ENCODE peak calls at places on chromosomes 12 and 14, in eight cellular contexts. V, H, S, J, X, P, E and C are unnamed samples.

GRCh38 chr14:63632932-63633514 is 8.6 kb downstream of the WDR89 start:
- DNase-seq in V (peak), H (no peak), S (peak), J (no peak), X (no peak), P (no peak), E (no peak), C (peak)

GRCh38 chr12:108523365-108523764 is 8.3 kb downstream of the FICD start:
- DNase-seq in V (no peak), H (no peak), S (no peak), J (no peak), X (no peak), P (no peak), E (no peak), C (no peak)

GRCh38 chr12:52870361-52871290 is 21.8 kb upstream of the KRT78 start:
- DNase-seq in V (peak), H (no peak), S (peak), J (peak), X (peak), P (peak), E (peak), C (peak)

GRCh38 chr14:103607039-103607668 is 21.9 kb upstream of the KLC1 start:
- DNase-seq in V (peak), H (peak), S (peak), J (peak), X (peak), P (peak), E (peak), C (peak)

GRCh38 chr14:98408024-98408555 is 863.9 kb downstream of the BCL11B start:
- DNase-seq in V (no peak), H (no peak), S (no peak), J (no peak), X (no peak), P (no peak), E (no peak), C (no peak)

GRCh38 chr14:51744372-51745150 is 92.9 kb downstream of the FRMD6 start:
- DNase-seq in V (no peak), H (no peak), S (no peak), J (no peak), X (no peak), P (no peak), E (no peak), C (no peak)

GRCh38 chr14:69335421-69335820 is 62.7 kb downstream of the ERH start:
- DNase-seq in V (no peak), H (peak), S (no peak), J (no peak), X (no peak), P (no peak), E (no peak), C (no peak)

GRCh38 chr14:75048101-75048500 is 3.2 kb downstream of the MLH3 start:
- DNase-seq in V (no peak), H (no peak), S (no peak), J (no peak), X (no peak), P (no peak), E (no peak), C (no peak)

GRCh38 chr12:47763481-47764344 is 5.0 kb upstream of the RAPGEF3 start:
- DNase-seq in V (no peak), H (no peak), S (no peak), J (peak), X (no peak), P (no peak), E (no peak), C (peak)

GRCh38 chr12:60967128-60967527 is 1293.1 kb upstream of the USP15 start:
- DNase-seq in V (no peak), H (no peak), S (no peak), J (no peak), X (no peak), P (no peak), E (no peak), C (no peak)

GRCh38 chr12:69330475-69331473 is 17.4 kb upstream of the LYZ start:
- DNase-seq in V (no peak), H (no peak), S (peak), J (no peak), X (no peak), P (peak), E (no peak), C (no peak)

GRCh38 chr12:52041695-52042123 is 9.5 kb upstream of the NR4A1 start:
- DNase-seq in V (peak), H (peak), S (peak), J (no peak), X (no peak), P (no peak), E (peak), C (no peak)

GRCh38 chr12:65634061-65634460 is 190.2 kb upstream of the HMGA2 start:
- DNase-seq in V (no peak), H (no peak), S (no peak), J (no peak), X (no peak), P (no peak), E (no peak), C (peak)
- TF ChIP-seq CTCF in V (no peak), H (no peak), S (no peak), J (no peak), X (no peak), P (no peak), E (no peak), C (no peak)

DNA sequence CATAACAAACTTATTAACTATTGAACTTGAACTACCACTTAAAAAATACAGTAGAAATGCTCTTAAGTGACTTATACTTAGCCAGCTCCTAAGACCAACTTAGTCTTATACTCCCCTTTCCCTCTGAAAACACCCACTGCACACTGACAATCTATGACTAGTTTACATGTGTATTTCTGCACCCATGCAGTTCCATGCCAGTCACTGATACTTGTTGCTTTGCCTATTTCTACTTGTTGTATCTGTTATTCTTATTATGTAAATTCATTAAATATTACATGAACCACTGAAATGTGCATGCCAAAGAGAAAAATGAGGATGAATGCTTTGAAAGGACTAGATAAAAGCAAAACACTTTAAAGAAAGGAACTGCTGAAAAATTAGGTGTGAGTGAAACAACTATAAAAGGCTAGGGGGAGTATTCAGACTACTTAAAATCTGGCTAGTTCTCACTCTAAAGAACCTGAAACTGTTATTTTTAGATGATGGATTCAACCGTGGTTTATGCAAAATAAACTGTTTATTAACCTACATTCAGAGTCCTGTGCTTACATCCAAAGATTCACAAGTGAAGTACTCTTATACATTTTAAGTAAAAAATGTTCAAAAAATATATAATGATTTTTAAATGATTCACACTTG is 74.7 kb downstream of the RPS6KA5 start:
- DNase-seq in V (no peak), H (no peak), S (peak), J (no peak), X (no peak), P (no peak), E (no peak), C (no peak)
- TF ChIP-seq CTCF in V (no peak), H (no peak), S (no peak), J (no peak), X (no peak), P (no peak), E (no peak), C (no peak)

DNA sequence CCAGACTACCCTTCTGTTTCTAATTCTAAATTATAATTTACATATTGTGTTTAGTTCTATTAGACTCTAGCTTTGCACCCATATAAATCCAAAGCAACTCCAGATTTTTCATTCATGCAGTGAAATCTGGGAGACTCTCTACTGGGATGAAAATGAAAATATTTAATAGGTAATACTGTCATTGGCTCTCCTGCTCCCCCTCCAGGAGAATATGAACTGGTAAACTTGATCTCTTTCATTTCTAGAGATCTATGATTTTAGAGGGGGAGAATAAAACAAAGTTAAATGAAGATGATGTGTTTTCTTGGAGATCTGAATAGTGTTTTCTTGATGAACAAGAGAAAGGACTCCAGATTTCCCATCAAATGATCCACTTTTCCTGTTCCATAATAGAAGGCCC is 104.3 kb upstream of the TMCC3 start:
- DNase-seq in V (peak), H (no peak), S (no peak), J (no peak), X (no peak), P (no peak), E (no peak), C (no peak)
- TF ChIP-seq CTCF in V (peak), H (no peak), S (no peak), J (peak), X (no peak), P (no peak), E (peak), C (no peak)

GRCh38 chr12:66960704-66961690 is 282.1 kb upstream of the GRIP1 start:
- DNase-seq in V (peak), H (no peak), S (no peak), J (no peak), X (no peak), P (no peak), E (no peak), C (peak)

GRCh38 chr12:66963901-66964300 is 285.0 kb upstream of the GRIP1 start:
- DNase-seq in V (no peak), H (peak), S (no peak), J (no peak), X (no peak), P (no peak), E (no peak), C (no peak)

GRCh38 chr12:66956300-66956699 is 277.4 kb upstream of the GRIP1 start:
- DNase-seq in V (no peak), H (no peak), S (no peak), J (no peak), X (no peak), P (no peak), E (no peak), C (no peak)

GRCh38 chr12:66962316-66962715 is 283.4 kb upstream of the GRIP1 start:
- DNase-seq in V (no peak), H (no peak), S (no peak), J (no peak), X (no peak), P (no peak), E (no peak), C (no peak)

GRCh38 chr12:66959276-66959675 is 280.4 kb upstream of the GRIP1 start:
- DNase-seq in V (no peak), H (no peak), S (no peak), J (no peak), X (no peak), P (no peak), E (no peak), C (peak)
- TF ChIP-seq CTCF in V (no peak), H (no peak), S (no peak), J (no peak), X (no peak), P (no peak), E (no peak), C (no peak)

GRCh38 chr12:42360747-42361403 is 34.9 kb downstream of the PPHLN1 start:
- DNase-seq in V (peak), H (no peak), S (peak), J (no peak), X (no peak), P (no peak), E (no peak), C (no peak)

GRCh38 chr12:42361909-42362706 is 36.1 kb downstream of the PPHLN1 start:
- DNase-seq in V (no peak), H (peak), S (no peak), J (no peak), X (no peak), P (no peak), E (no peak), C (no peak)

GRCh38 chr12:42370013-42370412 is 44.0 kb downstream of the PPHLN1 start:
- DNase-seq in V (no peak), H (no peak), S (no peak), J (no peak), X (no peak), P (no peak), E (no peak), C (no peak)

DNA sequence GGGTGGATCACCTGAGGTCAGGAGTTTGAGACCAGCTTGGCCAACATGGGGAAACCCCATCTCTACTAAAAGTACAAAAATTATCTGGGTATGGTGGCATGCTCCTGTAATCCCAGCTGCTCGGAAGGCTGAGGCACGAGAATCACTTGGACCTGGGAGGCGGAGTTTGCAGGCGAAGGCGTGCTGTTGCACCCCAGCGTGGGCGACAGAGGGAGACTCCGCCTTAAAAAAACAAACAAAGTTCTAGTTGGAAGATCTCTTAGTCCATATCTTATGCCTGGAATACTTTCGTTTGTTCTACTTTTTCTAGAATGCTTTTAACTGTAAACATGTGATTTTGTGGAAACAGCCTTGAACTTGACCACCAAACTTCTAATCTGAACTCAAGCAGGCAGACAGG is 38.7 kb downstream of the PPHLN1 start:
- DNase-seq in V (no peak), H (no peak), S (no peak), J (no peak), X (no peak), P (no peak), E (no peak), C (no peak)
- TF ChIP-seq CTCF in V (no peak), H (no peak), S (no peak), J (no peak), X (no peak), P (no peak), E (no peak), C (no peak)

DNA sequence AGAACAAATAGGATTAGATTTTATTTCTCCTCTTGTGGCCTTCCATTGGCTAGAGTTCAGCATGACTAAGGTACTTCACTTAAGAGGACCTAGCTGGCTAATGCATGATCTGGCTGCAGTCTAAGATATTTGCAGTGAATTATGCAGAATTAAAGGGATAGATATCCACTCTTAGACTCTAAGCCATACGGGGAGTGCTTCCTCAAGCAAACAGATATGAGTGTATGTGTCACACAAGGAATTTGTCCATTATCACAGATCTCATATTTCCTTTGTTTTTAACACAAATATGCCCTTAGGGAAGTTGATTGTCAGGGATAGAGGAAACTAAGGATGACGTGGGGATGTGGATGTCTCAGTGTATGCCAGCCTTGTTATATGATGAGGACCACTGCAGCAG is 88.1 kb upstream of the DHRS4 start:
- DNase-seq in V (no peak), H (peak), S (no peak), J (no peak), X (no peak), P (no peak), E (no peak), C (no peak)
- TF ChIP-seq CTCF in V (no peak), H (no peak), S (no peak), J (no peak), X (no peak), P (no peak), E (no peak), C (no peak)

GRCh38 chr12:79119796-79120195 is 255.2 kb downstream of the SYT1 start:
- DNase-seq in V (no peak), H (no peak), S (no peak), J (no peak), X (no peak), P (no peak), E (no peak), C (no peak)
- TF ChIP-seq CTCF in V (peak), H (no peak), S (no peak), J (no peak), X (no peak), P (no peak), E (no peak), C (no peak)

DNA sequence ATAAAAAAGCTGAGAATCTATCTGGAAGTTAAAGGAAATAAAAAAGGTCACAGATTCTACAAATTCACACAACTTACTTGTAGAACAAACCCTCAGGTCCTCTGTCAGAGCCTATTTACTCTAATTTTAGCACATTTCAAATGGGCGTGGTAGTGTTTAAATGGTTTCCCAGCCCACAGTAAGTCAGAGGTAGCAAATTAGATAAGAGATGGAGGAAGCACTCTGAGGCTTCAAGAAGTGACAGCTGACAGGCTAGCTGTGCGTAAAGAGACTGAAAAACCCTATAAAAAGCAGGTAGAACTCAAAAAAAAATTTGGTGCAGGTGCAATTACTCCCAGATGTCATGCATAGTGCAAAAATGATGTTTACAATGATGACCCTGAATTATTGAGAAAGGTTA is 7.5 kb downstream of the BHLHE41 start:
- DNase-seq in V (no peak), H (no peak), S (no peak), J (no peak), X (no peak), P (no peak), E (no peak), C (no peak)
- TF ChIP-seq CTCF in V (no peak), H (no peak), S (no peak), J (no peak), X (no peak), P (no peak), E (no peak), C (no peak)